ENCODE peak calls at places on chromosomes 6 and 20, in four cellular contexts. L is OCI-LY7, F is adrenal gland, X is mesothelial cell of epicardium. G is an unnamed sample.

GRCh38 chr6:37783025-37783825 is 36.3 kb upstream of the ZFAND3 start:
- DNase-seq in L (no peak), F (no peak), X (peak; percentile 51), G (no peak)

GRCh38 chr20:3160418-3160817 is 753 bp upstream of the FASTKD5 start:
- DNase-seq in L (no peak), F (no peak), X (no peak), G (no peak)

GRCh38 chr20:48002517-48002970 is 217.3 kb upstream of the SULF2 start:
- DNase-seq in L (peak; percentile 93), F (no peak), X (no peak), G (no peak)

GRCh38 chr20:61529354-61529753 is 277.3 kb downstream of the CDH4 start:
- DNase-seq in L (no peak), F (no peak), X (no peak), G (no peak)

GRCh38 chr6:147156799-147157382 is 47.3 kb upstream of the STXBP5 start:
- DNase-seq in L (no peak), F (no peak), X (no peak), G (no peak)

GRCh38 chr20:3168829-3169590 is 4.3 kb downstream of the LZTS3 start:
- DNase-seq in L (no peak), F (no peak), X (no peak), G (no peak)

GRCh38 chr20:25273541-25274358 is 25.9 kb downstream of the PYGB start:
- DNase-seq in L (no peak), F (peak; percentile 63), X (no peak), G (no peak)

GRCh38 chr6:43436577-43437282 is 9.4 kb downstream of the ABCC10 start:
- DNase-seq in L (no peak), F (no peak), X (no peak), G (no peak)

GRCh38 chr6:63724721-63725120 is 89.1 kb downstream of the PHF3 start:
- DNase-seq in L (no peak), F (no peak), X (no peak), G (no peak)

GRCh38 chr20:46605181-46605580 is 46.1 kb downstream of the SLC13A3 start:
- DNase-seq in L (no peak), F (no peak), X (no peak), G (no peak)

GRCh38 chr6:72715119-72715518 is 93.3 kb downstream of the KCNQ5 start:
- DNase-seq in L (no peak), F (no peak), X (no peak), G (no peak)

GRCh38 chr6:160005861-160006540 is 37.1 kb downstream of the IGF2R start:
- DNase-seq in L (no peak), F (peak; percentile 70), X (no peak), G (no peak)

GRCh38 chr6:25056130-25056529 is 120.4 kb upstream of the RIPOR2 start:
- DNase-seq in L (peak; percentile 51), F (no peak), X (no peak), G (no peak)

GRCh38 chr6:104859225-104860146 is at the start of gene HACE1:
- DNase-seq in L (peak; percentile 88), F (peak; percentile 91), X (peak; percentile 88), G (peak; percentile 81)
- TF ChIP-seq CTCF in L (no peak), F (no peak), X (no peak), G (peak; percentile 40)

GRCh38 chr6:100664274-100665040 is 199.7 kb upstream of the SIM1 start:
- DNase-seq in L (peak; percentile 41), F (no peak), X (no peak), G (no peak)
- TF ChIP-seq CTCF in L (peak; percentile 84), F (peak; percentile 70), X (peak; percentile 71), G (peak; percentile 76)

GRCh38 chr20:34706022-34706875 is 2.1 kb downstream of the TP53INP2 start:
- DNase-seq in L (no peak), F (no peak), X (no peak), G (no peak)

GRCh38 chr20:34705008-34705382 is 851 bp downstream of the TP53INP2 start:
- DNase-seq in L (peak; percentile 25), F (no peak), X (no peak), G (no peak)

GRCh38 chr20:34706912-34707784 is 3.0 kb downstream of the TP53INP2 start:
- DNase-seq in L (no peak), F (no peak), X (no peak), G (no peak)

GRCh38 chr20:34704177-34705007 is at the start of gene TP53INP2:
- DNase-seq in L (peak; percentile 88), F (peak; percentile 97), X (peak; percentile 87), G (peak; percentile 96)

GRCh38 chr20:34705383-34706021 is 1.4 kb downstream of the TP53INP2 start:
- DNase-seq in L (no peak), F (peak; percentile 57), X (no peak), G (no peak)
- TF ChIP-seq CTCF in L (peak; percentile 34), F (peak; percentile 58), X (no peak), G (peak; percentile 14)

GRCh38 chr6:6105472-6106036 is 98.8 kb upstream of the NRN1 start:
- DNase-seq in L (peak; percentile 60), F (no peak), X (no peak), G (no peak)
- TF ChIP-seq CTCF in L (peak; percentile 79), F (no peak), X (no peak), G (no peak)